ENCODE peak calls at places on chromosomes 7 and 10, in ten cellular contexts. N, D, I, V, G, O, M, Y, A and W are unnamed samples.

GRCh38 chr7:139976055-139976837 is 86.5 kb downstream of the PARP12 start:
- DNase-seq in G (no peak), N (no peak), Y (no peak), A (no peak), I (no peak), V (no peak), D (no peak), M (no peak), O (no peak), W (no peak)

GRCh38 chr10:126433351-126433750 is 45.1 kb upstream of the ADAM12 start:
- DNase-seq in G (no peak), V (no peak), I (no peak), Y (no peak), A (no peak), O (no peak), D (no peak), M (no peak), N (no peak), W (no peak)

GRCh38 chr10:127151981-127152699 is 44.3 kb downstream of the INSYN2A start:
- DNase-seq in O (no peak), Y (no peak), M (no peak), N (peak), A (no peak), V (no peak), I (no peak), G (no peak), D (no peak), W (no peak)

GRCh38 chr10:78688221-78688944 is 380.4 kb upstream of the ZMIZ1 start:
- DNase-seq in I (no peak), Y (no peak), O (no peak), G (no peak), N (no peak), D (no peak), M (no peak), V (peak), A (no peak), W (no peak)

GRCh38 chr10:123165445-123166072 is 11.4 kb downstream of the BUB3 start:
- DNase-seq in I (no peak), Y (no peak), V (no peak), A (no peak), N (no peak), D (no peak), O (no peak), G (no peak), M (no peak), W (no peak)

GRCh38 chr10:44975487-44976331 is 2.9 kb downstream of the DEPP1 start:
- DNase-seq in I (no peak), A (peak), Y (peak), D (peak), O (no peak), N (peak), G (no peak), M (peak), V (no peak), W (peak)

GRCh38 chr7:26454180-26454579 is 162.5 kb downstream of the SNX10 start:
- DNase-seq in I (no peak), D (no peak), Y (no peak), A (no peak), M (no peak), V (no peak), O (no peak), G (no peak), N (no peak), W (no peak)

GRCh38 chr7:118995395-118995794 is 770.9 kb downstream of the ANKRD7 start:
- DNase-seq in A (no peak), G (no peak), O (no peak), V (no peak), Y (no peak), D (no peak), M (no peak), I (no peak), N (peak), W (no peak)

GRCh38 chr10:6083523-6084475 is 5.0 kb upstream of the RBM17 start:
- DNase-seq in A (no peak), M (no peak), V (no peak), N (no peak), O (peak), D (no peak), G (no peak), I (no peak), Y (no peak), W (no peak)

GRCh38 chr10:86698207-86698940 is 30.1 kb downstream of the LDB3 start:
- DNase-seq in I (no peak), D (no peak), O (no peak), N (no peak), V (no peak), Y (no peak), M (no peak), A (no peak), G (no peak), W (peak)

GRCh38 chr7:125462615-125463014 is 533.0 kb upstream of the POT1 start:
- DNase-seq in O (no peak), G (no peak), D (no peak), Y (no peak), I (no peak), V (no peak), M (no peak), A (no peak), N (no peak), W (no peak)

GRCh38 chr10:110008518-110009339 is 945 bp downstream of the ADD3 start:
- DNase-seq in O (peak), M (peak), V (no peak), A (peak), N (no peak), Y (peak), I (peak), G (peak), D (no peak), W (peak)

GRCh38 chr7:44639701-44640321 is 33.4 kb downstream of the OGDH start:
- DNase-seq in D (no peak), I (peak), O (no peak), M (no peak), V (no peak), Y (peak), N (peak), G (peak), A (peak), W (no peak)

GRCh38 chr7:151864081-151864480 is 12.8 kb downstream of the PRKAG2 start:
- DNase-seq in M (no peak), I (no peak), V (no peak), D (no peak), Y (no peak), N (no peak), O (no peak), A (no peak), G (no peak), W (peak)

GRCh38 chr7:14936530-14936929 is 34.0 kb upstream of the DGKB start:
- DNase-seq in V (no peak), A (peak), O (no peak), G (no peak), I (no peak), M (no peak), N (peak), D (no peak), Y (no peak), W (no peak)

GRCh38 chr7:120436487-120437060 is 163.6 kb downstream of the KCND2 start:
- DNase-seq in M (no peak), O (no peak), A (no peak), D (no peak), G (no peak), I (no peak), N (no peak), V (no peak), Y (no peak), W (no peak)

GRCh38 chr7:46969303-46970130 is 612.4 kb downstream of the TNS3 start:
- DNase-seq in Y (no peak), A (no peak), G (no peak), M (no peak), I (no peak), O (no peak), V (no peak), N (peak), D (no peak), W (no peak)

GRCh38 chr10:4434536-4435071 is 391.4 kb upstream of the AKR1E2 start:
- DNase-seq in M (no peak), I (no peak), G (no peak), V (no peak), D (no peak), A (no peak), O (no peak), N (peak), Y (no peak), W (no peak)

GRCh38 chr10:32175629-32176028 is 119.4 kb upstream of the KIF5B start:
- DNase-seq in N (no peak), D (no peak), V (no peak), O (no peak), I (no peak), A (no peak), Y (no peak), M (no peak), G (no peak), W (no peak)

GRCh38 chr10:111475720-111476119 is 398.9 kb downstream of the ADRA2A start:
- DNase-seq in O (no peak), N (no peak), V (no peak), Y (no peak), A (no peak), I (no peak), D (no peak), M (no peak), G (no peak), W (no peak)

GRCh38 chr7:19368540-19368939 is 223.3 kb upstream of the FERD3L start:
- DNase-seq in G (no peak), O (no peak), M (no peak), A (no peak), V (no peak), Y (no peak), I (no peak), D (no peak), N (no peak), W (no peak)

GRCh38 chr7:135670179-135670578 is 7.9 kb downstream of the STMP1 start:
- DNase-seq in M (no peak), A (no peak), G (no peak), I (no peak), O (no peak), N (peak), Y (no peak), V (no peak), D (no peak), W (no peak)

GRCh38 chr7:104206841-104207240 is 972 bp downstream of the ORC5 start:
- DNase-seq in M (no peak), Y (no peak), G (no peak), D (no peak), O (no peak), A (no peak), I (no peak), V (no peak), N (no peak), W (no peak)

GRCh38 chr7:132882714-132883428 is 199.0 kb downstream of the CHCHD3 start:
- DNase-seq in N (no peak), I (no peak), Y (no peak), A (no peak), M (no peak), G (no peak), V (no peak), D (no peak), O (peak), W (no peak)

GRCh38 chr10:73894245-73894971 is 16.5 kb upstream of the PLAU start:
- DNase-seq in A (no peak), O (no peak), N (peak), V (no peak), I (no peak), G (no peak), D (no peak), Y (no peak), M (no peak), W (no peak)

GRCh38 chr7:37960483-37960882 is 40.0 kb downstream of the EPDR1 start:
- DNase-seq in I (no peak), V (no peak), G (no peak), D (no peak), M (no peak), Y (no peak), O (no peak), A (no peak), N (no peak), W (no peak)

GRCh38 chr10:88848499-88848898 is 3.1 kb downstream of the ANKRD22 start:
- DNase-seq in O (no peak), M (no peak), Y (no peak), D (no peak), I (no peak), A (no peak), N (peak), G (no peak), V (no peak), W (no peak)

GRCh38 chr7:73622909-73623797 is 1.2 kb downstream of the MLXIPL start:
- DNase-seq in D (peak), A (peak), M (no peak), O (no peak), V (no peak), Y (peak), N (peak), I (peak), G (no peak), W (no peak)

DNA sequence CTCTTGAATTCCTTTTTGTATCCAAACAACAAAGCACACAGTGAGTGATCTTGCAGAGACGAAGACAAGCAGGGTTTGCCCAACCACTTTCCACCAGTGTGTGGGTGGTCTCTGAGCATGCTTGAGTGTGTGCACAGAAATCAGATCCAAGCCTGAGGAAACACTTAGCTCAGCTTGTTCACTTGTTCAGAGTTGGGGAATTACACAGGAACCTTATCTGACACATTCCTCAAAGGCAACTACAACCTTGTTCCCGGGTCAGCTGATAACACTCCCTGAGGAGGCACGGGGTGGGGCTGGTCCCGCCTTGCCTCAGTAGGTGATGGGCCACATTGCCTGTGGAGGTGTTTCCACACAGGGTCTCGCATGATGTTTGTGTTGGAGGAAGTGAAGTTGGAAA is 216.9 kb downstream of the DYNC1I1 start:
- DNase-seq in M (peak), N (no peak), O (no peak), V (no peak), I (no peak), G (peak), A (peak), D (no peak), Y (no peak), W (no peak)
- H3K4me3 ChIP-seq in M (no peak), N (no peak), O (no peak), V (no peak), I (no peak), G (no peak), A (no peak), D (no peak), Y (no peak), W (no peak)

GRCh38 chr7:100544949-100545635 is 6.1 kb downstream of the AGFG2 start:
- DNase-seq in G (no peak), V (no peak), N (peak), D (no peak), Y (no peak), M (peak), A (no peak), O (no peak), I (no peak), W (no peak)
- H3K27ac ChIP-seq in G (no peak), V (peak), N (peak), D (peak), Y (peak), M (peak), A (no peak), O (peak), I (peak), W (peak)

DNA sequence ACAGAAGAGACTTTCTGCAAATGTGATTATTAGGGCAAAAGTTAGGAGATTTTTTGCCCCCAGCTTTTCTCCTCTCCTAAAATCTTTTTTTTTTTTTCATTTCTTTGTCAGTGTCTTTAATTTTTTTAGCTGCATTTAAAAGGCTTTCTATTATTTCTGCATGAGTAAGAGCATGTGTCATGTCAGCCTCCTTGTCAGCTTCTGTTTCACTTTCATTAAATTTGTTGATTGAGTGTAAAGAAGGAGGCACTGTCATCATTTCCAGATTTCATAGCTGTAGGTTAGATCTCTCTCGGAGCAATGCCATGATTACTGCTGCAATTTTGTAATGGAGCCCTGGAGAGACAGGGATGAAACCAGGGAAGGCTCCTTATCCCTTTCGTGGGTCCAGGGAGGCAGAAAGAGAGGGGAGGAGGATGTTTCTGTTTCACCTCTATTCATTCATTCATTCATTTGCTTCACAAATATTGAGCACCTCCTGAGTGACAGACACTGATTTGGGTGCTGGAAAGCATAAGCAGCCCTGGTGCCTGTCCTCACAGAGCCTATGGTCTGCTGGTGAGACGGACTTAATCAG is 13.3 kb upstream of the SGMS1 start:
- DNase-seq in D (no peak), I (no peak), G (no peak), O (peak), M (no peak), N (peak), Y (no peak), V (no peak), A (no peak), W (no peak)
- H3K4me3 ChIP-seq in D (no peak), I (no peak), G (no peak), O (peak), M (no peak), N (no peak), Y (no peak), V (no peak), A (no peak), W (no peak)

DNA sequence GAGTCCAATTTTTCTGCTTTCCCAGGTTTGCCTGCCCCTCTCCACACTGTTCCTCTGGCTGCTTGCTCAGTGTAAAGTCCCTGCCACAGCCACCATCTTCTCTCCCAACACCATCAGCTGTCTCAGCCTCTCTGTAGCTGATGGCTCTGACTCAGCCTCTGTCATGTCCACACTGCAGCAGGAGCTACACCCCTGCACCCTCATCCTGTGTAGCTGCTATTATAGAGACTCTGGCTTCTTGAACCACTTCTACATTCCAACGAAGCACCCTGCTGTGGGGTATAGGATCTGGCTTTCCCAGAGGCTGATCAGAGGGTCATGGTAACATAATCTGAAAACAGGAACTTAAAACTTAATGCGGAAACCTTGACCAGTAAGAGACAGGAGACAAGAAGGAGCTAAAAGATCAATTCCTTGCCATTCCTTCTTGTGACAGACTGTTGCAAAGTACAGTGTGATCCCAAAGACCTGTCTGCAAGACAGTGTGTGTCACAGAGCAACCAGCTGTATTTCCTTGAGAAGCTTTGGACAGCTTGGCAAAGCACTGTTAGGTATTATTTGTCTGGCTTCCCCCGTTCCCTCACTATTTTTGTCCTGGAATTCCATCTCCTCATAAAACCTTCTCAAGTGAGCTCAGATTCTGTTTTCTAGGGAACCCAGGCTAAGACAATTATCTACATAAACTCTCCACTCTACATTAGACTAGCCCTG is 42.3 kb downstream of the NRCAM start:
- DNase-seq in O (no peak), D (no peak), M (no peak), A (peak), G (peak), N (peak), I (no peak), Y (no peak), V (no peak), W (no peak)
- H3K27ac ChIP-seq in O (no peak), D (no peak), M (no peak), A (peak), G (peak), N (no peak), I (no peak), Y (no peak), V (no peak), W (no peak)

GRCh38 chr7:105298439-105298894 is 90.3 kb downstream of the SRPK2 start:
- DNase-seq in I (no peak), D (no peak), A (peak), G (no peak), V (no peak), N (no peak), Y (no peak), O (no peak), M (no peak), W (no peak)
- H3K4me3 ChIP-seq in I (no peak), D (no peak), A (no peak), G (no peak), V (no peak), N (no peak), Y (no peak), O (no peak), M (no peak), W (no peak)